ENCODE peak calls at places on chromosomes 16 and 17, in five cellular contexts. Y is H1, K is K562, N is HepG2, G is WTC11. A is an unnamed sample.

GRCh38 chr17:44909681-44910144 is 5.6 kb downstream of the GFAP start:
- DNase-seq in K (no peak), G (no peak), Y (no peak), N (no peak), A (no peak)

GRCh38 chr17:6096201-6097004 is 26.2 kb downstream of the WSCD1 start:
- DNase-seq in N (no peak), Y (no peak), K (no peak), G (no peak), A (no peak)

GRCh38 chr17:43104665-43105064 is 20.5 kb downstream of the BRCA1 start:
- DNase-seq in G (no peak), N (no peak), Y (no peak), K (no peak), A (no peak)

GRCh38 chr17:61366076-61366714 is 33.4 kb upstream of the TBX2 start:
- DNase-seq in G (no peak), K (no peak), Y (no peak), N (no peak), A (no peak)

GRCh38 chr17:42142371-42142896 is 12.4 kb downstream of the RAB5C start:
- DNase-seq in K (no peak), G (no peak), N (no peak), Y (no peak), A (no peak)

GRCh38 chr16:16052916-16053315 is 103.5 kb downstream of the ABCC1 start:
- DNase-seq in G (no peak), N (no peak), Y (no peak), K (no peak), A (no peak)

GRCh38 chr16:84922351-84923135 is 88.8 kb downstream of the ZDHHC7 start:
- DNase-seq in K (peak), N (peak), G (no peak), Y (no peak), A (no peak)

GRCh38 chr16:89973654-89974335 is 25.2 kb downstream of the DEF8 start:
- DNase-seq in N (peak), Y (no peak), K (no peak), G (no peak), A (no peak)

GRCh38 chr16:66308096-66308495 is 58.4 kb upstream of the CDH5 start:
- DNase-seq in Y (no peak), N (no peak), K (no peak), G (no peak), A (no peak)

GRCh38 chr16:84833542-84834402 is 14.0 kb downstream of the CRISPLD2 start:
- DNase-seq in N (no peak), G (no peak), K (no peak), Y (no peak), A (no peak)

GRCh38 chr17:83187782-83188311 is 108.4 kb downstream of the METRNL start:
- DNase-seq in Y (no peak), G (no peak), N (no peak), K (no peak), A (no peak)

GRCh38 chr16:86061771-86062170 is 162.8 kb downstream of the IRF8 start:
- DNase-seq in G (no peak), N (no peak), K (no peak), Y (no peak), A (no peak)

GRCh38 chr17:7589891-7590611 is at the start of gene SOX15:
- DNase-seq in G (peak), N (no peak), K (no peak), Y (no peak), A (no peak)

GRCh38 chr17:67525239-67526135 is 148.4 kb downstream of the PITPNC1 start:
- DNase-seq in G (no peak), N (no peak), K (no peak), Y (no peak), A (no peak)

GRCh38 chr17:77957215-77957868 is 1.2 kb upstream of the TNRC6C start:
- DNase-seq in K (peak), N (no peak), G (no peak), Y (no peak), A (no peak)

GRCh38 chr16:87929986-87930385 is 6.3 kb downstream of the CA5A start:
- DNase-seq in N (no peak), K (no peak), G (no peak), Y (no peak), A (no peak)

GRCh38 chr16:80792031-80792430 is 12.4 kb downstream of the CDYL2 start:
- DNase-seq in G (no peak), N (no peak), Y (no peak), K (no peak), A (no peak)

GRCh38 chr17:62017912-62018311 is 47.2 kb downstream of the MED13 start:
- DNase-seq in Y (no peak), G (no peak), K (no peak), N (no peak), A (no peak)

GRCh38 chr16:69417537-69418199 is 6.8 kb upstream of the CYB5B start:
- DNase-seq in N (peak), K (no peak), G (peak), Y (no peak), A (no peak)

GRCh38 chr16:1727651-1728624 is 21.9 kb downstream of the MAPK8IP3 start:
- DNase-seq in K (no peak), N (no peak), Y (no peak), G (no peak), A (no peak)

GRCh38 chr17:5662409-5663150 is 78.3 kb upstream of the NLRP1 start:
- DNase-seq in G (no peak), K (no peak), Y (no peak), N (no peak), A (no peak)

GRCh38 chr16:60553316-60553801 is 1482.9 kb downstream of the CDH8 start:
- DNase-seq in Y (no peak), K (no peak), N (no peak), G (no peak), A (no peak)

GRCh38 chr16:74677868-74678267 is 11.2 kb upstream of the RFWD3 start:
- DNase-seq in Y (no peak), K (no peak), G (peak), N (no peak), A (no peak)

GRCh38 chr16:14199624-14200023 is 128.5 kb downstream of the MRTFB start:
- DNase-seq in Y (no peak), N (no peak), G (no peak), K (no peak), A (no peak)

GRCh38 chr17:80766290-80766689 is 221.7 kb downstream of the RPTOR start:
- DNase-seq in G (no peak), Y (no peak), N (no peak), K (no peak), A (no peak)

GRCh38 chr17:13002761-13003453 is 14.9 kb downstream of the ELAC2 start:
- DNase-seq in G (peak), K (peak), Y (peak), N (peak), A (peak)

GRCh38 chr16:49639739-49640388 is 216.0 kb downstream of the ZNF423 start:
- DNase-seq in N (peak), G (peak), K (no peak), Y (peak), A (no peak)

GRCh38 chr16:61936522-61936921 is 99.7 kb downstream of the CDH8 start:
- DNase-seq in G (peak), K (no peak), N (no peak), Y (no peak), A (no peak)

GRCh38 chr16:70805380-70805779 is 4.4 kb upstream of the VAC14 start:
- DNase-seq in G (no peak), N (no peak), K (no peak), Y (no peak), A (no peak)

GRCh38 chr16:23670137-23670776 is 8.4 kb upstream of the PLK1 start:
- DNase-seq in Y (no peak), G (no peak), N (no peak), K (no peak), A (no peak)

GRCh38 chr16:66988197-66988788 is at the start of gene CES4A:
- DNase-seq in Y (no peak), G (no peak), K (no peak), N (peak), A (no peak)

GRCh38 chr17:82170412-82170961 is 42.2 kb downstream of the CCDC57 start:
- DNase-seq in N (no peak), K (peak), G (no peak), Y (no peak), A (no peak)

GRCh38 chr17:49547566-49547965 is 28.1 kb upstream of the NXPH3 start:
- DNase-seq in G (no peak), N (no peak), Y (no peak), K (no peak), A (no peak)

GRCh38 chr16:13895516-13895915 is 24.4 kb upstream of the ERCC4 start:
- DNase-seq in N (no peak), G (no peak), Y (no peak), K (no peak), A (no peak)

GRCh38 chr17:76487451-76488192 is 13.6 kb downstream of the RHBDF2 start:
- DNase-seq in G (no peak), K (no peak), N (no peak), Y (no peak), A (no peak)

GRCh38 chr16:88691924-88692560 is 5.7 kb upstream of the SNAI3 start:
- DNase-seq in N (no peak), G (no peak), K (no peak), Y (no peak), A (no peak)

GRCh38 chr16:8958344-8958808 is 5.3 kb downstream of the USP7 start:
- DNase-seq in N (no peak), G (no peak), K (peak), Y (no peak), A (no peak)

GRCh38 chr16:78705694-78706093 is 606.2 kb downstream of the WWOX start:
- DNase-seq in N (peak), G (no peak), K (peak), Y (no peak), A (no peak)

GRCh38 chr17:40553694-40554534 is 11.4 kb downstream of the CCR7 start:
- DNase-seq in G (peak), K (peak), N (peak), Y (no peak), A (no peak)

GRCh38 chr17:40554646-40555295 is 10.5 kb downstream of the CCR7 start:
- DNase-seq in K (peak), Y (no peak), N (no peak), G (peak), A (no peak)

GRCh38 chr17:40556198-40556661 is 9.0 kb downstream of the CCR7 start:
- DNase-seq in K (no peak), G (no peak), Y (no peak), N (no peak), A (no peak)

GRCh38 chr17:40556884-40557414 is 8.3 kb downstream of the CCR7 start:
- DNase-seq in K (peak), G (peak), N (no peak), Y (no peak), A (no peak)

GRCh38 chr17:40555296-40556190 is 9.7 kb downstream of the CCR7 start:
- DNase-seq in K (no peak), Y (no peak), N (no peak), G (peak), A (no peak)
- TF ChIP-seq ATF3 in K (no peak), Y (no peak), N (no peak), G (no peak), A (no peak)

DNA sequence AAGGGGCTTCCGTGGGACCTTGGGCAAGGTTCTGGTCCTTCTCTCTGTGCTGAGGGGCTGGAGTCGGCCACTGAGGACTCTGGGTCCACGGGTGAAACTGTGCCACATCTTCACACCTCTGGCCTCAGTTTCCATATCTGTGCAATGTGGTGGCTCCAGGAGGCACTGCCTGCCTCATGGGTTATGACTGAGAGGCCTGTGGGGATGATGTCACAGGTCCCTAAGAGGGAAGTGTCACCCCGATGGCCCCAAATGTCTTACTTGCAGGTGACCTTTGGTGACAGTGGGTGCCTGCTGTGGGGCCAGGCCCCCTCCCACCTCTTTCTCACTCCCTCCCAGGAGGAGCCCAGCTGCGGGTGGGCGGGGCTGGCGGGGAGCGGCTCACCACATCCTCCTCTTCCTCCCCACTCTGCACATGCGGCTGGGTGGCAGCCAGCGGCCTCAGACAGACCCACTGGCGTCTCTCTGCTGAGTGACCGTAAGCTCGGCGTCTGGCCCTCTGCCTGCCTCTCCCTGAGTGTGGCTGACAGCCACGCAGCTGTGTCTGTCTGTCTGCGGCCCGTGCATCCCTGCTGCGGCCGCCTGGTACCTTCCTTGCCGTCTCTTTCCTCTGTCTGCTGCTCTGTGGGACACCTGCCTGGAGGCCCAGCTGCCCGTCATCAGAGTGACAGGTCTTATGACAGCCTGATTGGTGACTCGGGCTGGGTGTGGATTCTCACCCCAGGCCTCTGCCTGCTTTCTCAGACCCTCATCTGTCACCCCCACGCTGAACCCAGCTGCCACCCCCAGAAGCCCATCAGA is at the start of gene IL21R:
- DNase-seq in N (no peak), Y (no peak), K (peak), G (no peak), A (no peak)
- TF ChIP-seq ATF3 in N (no peak), Y (no peak), K (no peak), G (no peak), A (no peak)

DNA sequence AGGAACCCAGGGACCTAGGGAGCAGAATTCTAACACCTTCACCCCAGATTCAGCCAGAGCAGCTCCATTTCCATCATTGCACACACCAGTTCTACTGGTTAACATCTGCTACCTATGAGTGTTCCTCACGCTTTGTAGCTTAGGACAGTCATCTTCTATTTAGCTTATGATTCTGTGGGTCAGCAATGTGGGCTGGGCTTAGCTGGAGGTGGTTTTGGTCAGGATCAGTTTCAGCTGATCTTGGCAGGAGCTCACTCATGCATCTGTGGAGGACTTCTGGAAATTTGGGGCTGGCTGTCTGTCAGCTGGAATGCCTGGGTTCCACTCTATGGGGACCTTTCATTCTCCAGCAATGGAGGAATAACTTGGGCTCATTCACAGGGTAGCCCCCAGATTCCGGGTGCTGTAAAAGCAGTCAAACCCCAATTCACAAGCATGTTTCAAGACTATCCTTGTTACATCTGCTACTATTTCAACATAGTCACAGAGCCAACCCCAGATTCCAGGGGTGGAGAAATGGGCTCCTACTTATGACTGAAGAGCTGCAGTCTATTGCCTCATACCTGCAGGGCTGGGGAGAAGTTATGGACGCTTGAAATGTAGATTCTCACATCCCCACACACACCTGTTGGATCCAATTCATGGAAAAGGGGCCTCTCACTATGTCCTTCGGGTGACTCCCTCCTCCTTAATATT is 3.4 kb upstream of the HP start:
- DNase-seq in Y (no peak), G (no peak), K (no peak), N (no peak), A (no peak)
- TF ChIP-seq ATF3 in Y (no peak), G (no peak), K (no peak), N (no peak), A (no peak)

GRCh38 chr17:31698751-31699150 is 160.3 kb downstream of the COPRS start:
- DNase-seq in K (no peak), N (no peak), Y (no peak), G (no peak), A (no peak)

GRCh38 chr17:31696703-31697325 is 162.2 kb downstream of the COPRS start:
- DNase-seq in Y (no peak), N (no peak), K (no peak), G (no peak), A (no peak)

GRCh38 chr17:31696184-31696602 is 162.9 kb downstream of the COPRS start:
- DNase-seq in Y (no peak), N (peak), K (no peak), G (peak), A (no peak)

GRCh38 chr17:31699281-31699680 is 159.8 kb downstream of the COPRS start:
- DNase-seq in N (no peak), G (no peak), K (peak), Y (no peak), A (no peak)

DNA sequence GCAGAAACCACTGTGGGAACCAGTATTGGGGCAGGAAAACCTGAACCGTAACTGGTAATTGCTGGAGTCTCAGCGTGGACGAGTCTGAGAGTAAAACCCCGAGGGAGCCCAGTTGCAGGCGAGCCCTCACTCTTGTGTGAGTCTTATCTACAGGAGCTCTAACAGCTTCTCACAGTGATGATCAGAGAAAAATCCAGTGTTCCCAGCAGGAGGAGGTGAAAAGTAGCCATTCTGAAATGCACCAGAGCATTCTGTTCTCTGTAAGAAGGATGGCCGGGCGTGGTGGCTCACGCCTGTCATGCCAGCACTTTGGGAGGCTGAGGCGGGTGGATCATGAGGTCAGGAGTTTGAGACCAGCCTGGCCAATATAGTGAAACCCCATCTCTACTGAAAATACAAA is 161.2 kb downstream of the COPRS start:
- DNase-seq in K (no peak), N (no peak), Y (no peak), G (no peak), A (no peak)
- TF ChIP-seq ATF3 in K (no peak), N (no peak), Y (no peak), G (no peak), A (no peak)

GRCh38 chr17:55649935-55650597 is 72.6 kb downstream of the TMEM100 start:
- DNase-seq in Y (no peak), K (no peak), N (no peak), G (no peak), A (no peak)
- TF ChIP-seq ATF3 in Y (no peak), K (no peak), N (no peak), G (no peak), A (no peak)

GRCh38 chr16:52066951-52067350 is 480.0 kb downstream of the TOX3 start:
- DNase-seq in G (no peak), K (no peak), N (no peak), Y (no peak), A (no peak)

GRCh38 chr16:52070341-52071057 is 476.4 kb downstream of the TOX3 start:
- DNase-seq in Y (no peak), G (no peak), K (no peak), N (no peak), A (no peak)

GRCh38 chr16:52069866-52070265 is 477.1 kb downstream of the TOX3 start:
- DNase-seq in N (peak), K (no peak), Y (no peak), G (no peak), A (no peak)

GRCh38 chr16:52071101-52071500 is 475.8 kb downstream of the TOX3 start:
- DNase-seq in N (no peak), G (no peak), Y (no peak), K (no peak), A (no peak)

GRCh38 chr16:52068447-52069074 is 478.4 kb downstream of the TOX3 start:
- DNase-seq in N (peak), K (no peak), Y (peak), G (peak), A (no peak)
- TF ChIP-seq ATF3 in N (no peak), K (no peak), Y (no peak), G (no peak), A (no peak)

GRCh38 chr17:39555368-39555767 is 52.4 kb downstream of the NEUROD2 start:
- DNase-seq in N (no peak), K (no peak), G (no peak), Y (no peak), A (no peak)

GRCh38 chr17:39553326-39553945 is 54.3 kb downstream of the NEUROD2 start:
- DNase-seq in G (no peak), Y (no peak), K (no peak), N (no peak), A (no peak)

GRCh38 chr17:39548494-39548893 is 59.2 kb downstream of the NEUROD2 start:
- DNase-seq in Y (no peak), G (no peak), K (no peak), N (no peak), A (no peak)

GRCh38 chr17:39547713-39548478 is 59.8 kb downstream of the NEUROD2 start:
- DNase-seq in K (peak), G (peak), N (peak), Y (no peak), A (peak)

DNA sequence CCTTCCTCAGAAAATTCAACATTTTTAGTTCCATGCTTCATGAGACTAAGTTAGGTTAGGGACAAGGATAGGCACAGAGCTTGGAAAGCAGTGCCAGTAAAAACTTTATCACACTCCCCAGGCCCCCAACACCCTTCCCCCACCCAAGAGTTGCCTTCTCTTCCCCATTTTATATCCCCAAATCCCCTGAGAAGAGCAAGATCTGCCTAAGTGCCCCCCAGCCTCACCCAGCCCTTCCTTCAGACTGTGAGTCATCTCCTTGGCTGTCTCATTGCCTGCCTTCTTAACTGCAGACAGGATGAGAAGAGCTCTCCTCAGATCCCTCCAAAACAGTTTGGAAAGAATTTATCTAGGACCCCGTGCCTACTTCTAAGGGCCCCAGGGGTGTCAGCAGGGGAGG is 55.8 kb downstream of the NEUROD2 start:
- DNase-seq in G (no peak), Y (no peak), N (no peak), K (no peak), A (no peak)
- TF ChIP-seq ATF3 in G (no peak), Y (no peak), N (no peak), K (no peak), A (no peak)

A was measured in HCT116.